ENCODE peak calls at places on chromosome 14, in eight cellular contexts. C is Peyer's patch, P is tibial nerve, Y is GM23338, O is heart right ventricle, S is neural progenitor cell, X is kidney, R is thyroid gland. F is an unnamed sample. For H3K36me3, the result is how much of the 10 kb centered on the place peaks cover.

GRCh38 chr14:64410084-64410774 is 22.1 kb downstream of the MTHFD1 start:
- DNase-seq in X (no peak), O (no peak), R (no peak), P (no peak), Y (peak), S (peak), C (no peak), F (no peak)

GRCh38 chr14:39218171-39218769 is 15.4 kb upstream of the MIA2 start:
- DNase-seq in P (no peak), R (peak), O (no peak), S (no peak), X (no peak), Y (no peak), C (no peak), F (no peak)

GRCh38 chr14:44639986-44640385 is 132.9 kb upstream of the FSCB start:
- DNase-seq in X (no peak), R (no peak), C (no peak), Y (no peak), O (no peak), P (no peak), S (no peak), F (no peak)

GRCh38 chr14:103257211-103257962 is 76.7 kb upstream of the EIF5 start:
- DNase-seq in P (no peak), R (no peak), Y (no peak), X (no peak), S (no peak), O (no peak), C (no peak), F (no peak)

GRCh38 chr14:62066304-62066703 is 304.1 kb downstream of the SNAPC1 start:
- DNase-seq in O (no peak), R (no peak), Y (no peak), C (no peak), X (no peak), P (no peak), S (no peak), F (no peak)

GRCh38 chr14:67187826-67188225 is 1.4 kb upstream of the GARIN2 start:
- DNase-seq in S (no peak), C (no peak), P (no peak), R (peak), O (no peak), Y (no peak), X (no peak), F (no peak)

GRCh38 chr14:38124496-38124895 is 83.2 kb upstream of the SSTR1 start:
- DNase-seq in S (no peak), C (no peak), Y (no peak), R (no peak), X (no peak), P (no peak), O (no peak), F (no peak)

GRCh38 chr14:39548358-39548757 is 116.1 kb upstream of the FBXO33 start:
- DNase-seq in P (no peak), R (no peak), C (no peak), O (no peak), Y (no peak), S (no peak), X (no peak), F (no peak)

GRCh38 chr14:68291820-68292219 is 472.2 kb downstream of the RAD51B start:
- DNase-seq in R (peak), P (no peak), C (no peak), X (no peak), S (no peak), Y (peak), O (no peak), F (no peak)

GRCh38 chr14:65210118-65210826 is 108.0 kb upstream of the MAX start:
- DNase-seq in P (no peak), S (no peak), R (no peak), C (peak), X (no peak), Y (no peak), O (no peak), F (no peak)

GRCh38 chr14:39492267-39492666 is 60.0 kb upstream of the FBXO33 start:
- DNase-seq in C (no peak), Y (no peak), R (no peak), O (no peak), S (no peak), P (no peak), X (no peak), F (no peak)

GRCh38 chr14:61140872-61141271 is 140.3 kb downstream of the TMEM30B start:
- DNase-seq in P (no peak), S (no peak), R (no peak), C (no peak), O (no peak), X (no peak), Y (no peak), F (no peak)

GRCh38 chr14:33408291-33408690 is 469.6 kb downstream of the NPAS3 start:
- DNase-seq in P (no peak), S (no peak), C (no peak), X (no peak), R (no peak), O (no peak), Y (no peak), F (no peak)

GRCh38 chr14:28754209-28754985 is 12.2 kb upstream of the FOXG1 start:
- DNase-seq in X (no peak), O (no peak), S (peak), P (no peak), Y (peak), C (no peak), R (peak), F (no peak)

GRCh38 chr14:99744199-99744872 is 48.9 kb upstream of the EML1 start:
- DNase-seq in X (no peak), S (peak), Y (peak), P (no peak), O (no peak), R (no peak), C (no peak), F (no peak)

GRCh38 chr14:77031680-77032482 is 3.4 kb upstream of the IRF2BPL start:
- DNase-seq in X (no peak), P (no peak), O (no peak), R (peak), Y (no peak), C (no peak), S (no peak), F (peak)

GRCh38 chr14:98633380-98633779 is 638.6 kb downstream of the BCL11B start:
- DNase-seq in Y (no peak), C (no peak), X (no peak), O (no peak), S (peak), R (peak), P (no peak), F (no peak)

GRCh38 chr14:102848830-102849521 is 71.7 kb downstream of the TRAF3 start:
- DNase-seq in R (peak), S (no peak), Y (no peak), P (no peak), O (peak), C (no peak), X (no peak), F (peak)

GRCh38 chr14:72804653-72805180 is 89.2 kb downstream of the DPF3 start:
- DNase-seq in X (no peak), O (no peak), S (no peak), R (no peak), C (no peak), Y (peak), P (no peak), F (no peak)

GRCh38 chr14:102951799-102952198 is 29.3 kb downstream of the AMN start:
- DNase-seq in X (peak), P (no peak), Y (no peak), O (no peak), C (no peak), R (no peak), S (no peak), F (no peak)

GRCh38 chr14:102883028-102883953 is 39.2 kb upstream of the AMN start:
- DNase-seq in X (no peak), O (no peak), P (no peak), R (no peak), C (no peak), S (no peak), Y (no peak), F (no peak)

GRCh38 chr14:88559852-88560251 is 3.0 kb upstream of the ZC3H14 start:
- DNase-seq in Y (peak), P (no peak), C (no peak), R (peak), O (no peak), S (peak), X (no peak), F (no peak)

GRCh38 chr14:100528962-100529560 is 58.2 kb downstream of the BEGAIN start:
- DNase-seq in S (no peak), R (no peak), P (no peak), X (peak), C (peak), Y (no peak), O (no peak), F (peak)

GRCh38 chr14:86654558-86655184 is 1124.7 kb downstream of the FLRT2 start:
- DNase-seq in R (peak), C (peak), Y (peak), X (peak), O (peak), S (peak), P (peak), F (no peak)

GRCh38 chr14:104639889-104640548 is 35.4 kb upstream of the TMEM179 start:
- DNase-seq in X (peak), Y (peak), S (peak), O (peak), C (peak), R (peak), P (no peak), F (peak)

GRCh38 chr14:105337966-105338365 is 23.4 kb downstream of the PACS2 start:
- DNase-seq in S (no peak), X (peak), O (peak), P (no peak), Y (no peak), R (peak), C (no peak), F (peak)

GRCh38 chr14:73467800-73468199 is 9.5 kb upstream of the NUMB start:
- DNase-seq in O (no peak), Y (no peak), S (no peak), R (no peak), X (no peak), C (no peak), P (no peak), F (no peak)

GRCh38 chr14:79325071-79325470 is 886.2 kb downstream of the DIO2 start:
- DNase-seq in Y (no peak), S (no peak), C (no peak), O (no peak), X (no peak), P (no peak), R (no peak), F (no peak)

GRCh38 chr14:35878272-35879140 is 52.4 kb downstream of the BRMS1L start:
- DNase-seq in X (no peak), Y (no peak), O (no peak), P (no peak), S (no peak), C (no peak), R (peak), F (no peak)

DNA sequence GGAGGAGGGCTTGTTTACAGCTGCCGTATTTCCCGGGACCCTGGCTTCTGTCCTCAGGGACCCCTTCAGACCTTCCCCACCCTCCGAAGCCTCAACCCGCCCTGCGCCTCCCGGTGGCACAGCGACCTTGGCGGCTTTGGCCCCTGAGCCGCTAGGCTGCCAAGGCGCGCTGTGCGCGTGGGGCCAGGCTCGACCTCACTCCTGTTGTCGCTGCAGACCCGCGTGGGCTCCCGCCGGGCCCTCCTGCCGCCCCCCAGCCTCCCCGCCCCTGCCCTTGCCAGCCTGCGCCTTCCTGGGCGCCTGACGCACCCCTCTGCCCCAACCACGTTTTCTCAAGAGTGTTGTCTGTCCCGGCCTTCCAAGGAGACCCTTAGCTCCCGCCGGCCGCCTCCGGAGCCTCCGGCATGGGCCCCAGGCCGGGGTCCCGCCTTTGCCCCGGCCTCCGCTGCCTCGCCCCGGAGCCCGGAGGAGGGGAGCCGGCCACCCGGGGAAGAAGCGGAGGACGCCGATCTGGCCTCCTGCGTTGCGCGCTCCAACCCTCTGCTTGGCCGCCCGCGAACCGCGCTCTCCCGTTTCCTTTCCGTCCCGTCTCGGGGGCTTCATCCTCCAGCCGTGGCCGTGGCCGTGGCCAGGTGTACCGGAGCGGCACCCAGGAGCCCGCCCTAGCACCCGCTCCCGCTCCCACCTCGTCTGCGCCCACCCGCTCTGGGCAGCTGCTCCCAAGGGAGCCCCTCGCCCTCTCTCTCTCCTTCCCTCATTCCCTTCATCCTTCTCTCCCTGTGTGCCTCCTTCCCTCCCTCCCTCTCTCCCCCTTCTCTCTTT is 19.9 kb downstream of the PPP2R5C start:
- DNase-seq in R (peak), P (no peak), O (peak), C (no peak), Y (peak), S (peak), X (no peak), F (no peak)
- H3K4me3 ChIP-seq in R (peak), P (peak), O (peak), C (peak), Y (peak), S (peak), X (peak), F (peak)

DNA sequence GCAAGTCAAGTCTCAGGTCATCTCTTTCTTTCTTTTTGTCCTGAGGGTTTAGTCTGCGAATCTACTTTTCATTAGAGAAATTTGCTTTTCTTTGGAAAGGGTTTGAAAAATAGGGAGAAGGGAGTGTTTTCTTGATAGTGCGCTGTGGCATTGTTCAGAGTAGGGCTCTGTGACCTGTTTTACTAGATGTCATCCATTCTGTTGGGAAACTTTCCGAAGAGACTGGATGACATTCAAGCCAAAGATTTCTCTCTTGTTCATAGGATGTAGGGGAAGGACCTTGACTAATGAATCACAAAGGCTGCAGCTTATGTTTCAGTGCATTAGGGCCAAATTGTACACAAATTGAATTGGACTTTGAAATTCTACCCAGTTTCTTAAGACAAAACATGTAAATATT is 14.7 kb downstream of the DLST start:
- DNase-seq in R (no peak), S (no peak), P (no peak), X (no peak), O (no peak), C (no peak), Y (no peak), F (no peak)
- H3K36me3 ChIP-seq in R (half or more), S (under half), P (under half), X (half or more), O (half or more), C (under half), Y (half or more), F (half or more)

DNA sequence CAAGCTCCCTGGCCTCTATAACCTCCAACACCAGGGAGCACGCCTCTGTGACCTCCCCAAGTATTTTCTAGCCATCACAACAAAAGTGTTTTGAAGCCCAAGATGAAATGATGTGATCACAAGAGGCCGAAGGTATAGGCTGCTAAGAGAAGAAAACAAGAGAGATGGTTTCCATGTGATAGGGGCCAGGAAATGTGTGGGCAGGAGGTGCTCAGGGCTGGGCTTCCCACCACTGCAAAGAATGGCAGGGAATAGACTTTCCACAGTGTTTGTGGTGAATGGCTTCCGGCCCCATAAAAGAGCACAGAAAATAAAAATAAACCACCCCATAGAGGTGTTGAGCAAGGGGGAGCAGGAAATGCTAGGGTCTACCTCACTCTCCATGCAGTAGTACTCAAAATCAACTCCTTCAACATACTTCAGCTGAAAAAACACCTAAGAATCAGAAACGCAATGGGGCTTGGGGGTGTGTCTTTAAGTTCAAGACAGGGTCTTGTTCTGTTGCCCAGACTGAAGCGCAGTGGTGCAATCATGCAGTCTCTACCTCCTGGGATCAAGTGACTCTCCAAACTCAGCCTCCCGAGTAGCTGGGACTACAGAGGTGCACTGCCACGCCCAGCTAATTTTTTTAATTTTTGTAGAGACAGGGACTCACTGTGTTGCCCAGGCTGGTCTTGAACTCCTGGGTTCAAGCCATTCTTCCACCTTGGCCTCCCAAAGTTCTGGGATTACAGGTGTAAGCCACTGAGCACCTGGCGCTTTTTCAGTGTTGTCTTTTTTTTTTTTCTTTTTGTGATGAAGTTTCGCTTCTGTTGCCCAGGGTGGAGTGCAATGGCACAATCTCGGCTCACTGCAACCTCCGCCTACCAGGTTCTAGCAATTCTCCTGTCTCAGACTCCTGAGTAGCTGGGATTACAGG is 27.1 kb downstream of the DAD1 start:
- DNase-seq in C (peak), R (peak), Y (no peak), X (no peak), P (no peak), O (no peak), S (no peak), F (no peak)
- H3K4me3 ChIP-seq in C (no peak), R (no peak), Y (no peak), X (no peak), P (no peak), O (no peak), S (no peak), F (no peak)

GRCh38 chr14:52008136-52008535 is 18.8 kb downstream of the RTRAF start:
- DNase-seq in S (no peak), Y (no peak), O (no peak), C (no peak), R (no peak), P (no peak), X (no peak), F (no peak)
- H3K36me3 ChIP-seq in S (under half), Y (under half), O (half or more), C (under half), R (under half), P (under half), X (half or more), F (half or more)

DNA sequence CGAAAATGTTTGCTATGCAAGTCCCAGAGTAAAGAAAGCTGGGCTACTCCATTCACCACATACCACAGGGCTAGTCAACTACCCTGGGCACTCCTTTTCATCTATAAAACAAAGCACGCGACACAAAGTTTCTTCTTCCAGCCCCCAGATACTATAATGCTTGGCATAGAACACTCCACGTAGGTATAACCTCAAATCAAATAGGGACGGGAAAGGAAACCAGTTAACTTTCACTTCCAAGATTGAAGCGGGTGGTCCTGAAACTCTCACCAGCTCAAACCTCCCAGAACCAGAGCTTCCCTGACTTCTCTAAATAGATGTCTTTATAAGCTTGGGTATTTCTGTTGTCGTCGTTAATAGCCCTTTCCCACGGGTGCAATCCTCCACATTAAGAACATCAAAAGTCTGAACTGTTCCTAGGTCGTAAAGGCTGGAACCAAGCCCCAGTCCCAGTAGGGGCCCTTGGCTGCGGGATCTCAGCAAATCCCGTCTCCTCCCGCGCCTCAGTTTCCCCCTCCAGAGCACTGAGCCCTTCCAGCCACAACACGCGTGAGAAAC is 647 bp downstream of the LGMN start:
- DNase-seq in X (no peak), C (no peak), P (no peak), R (no peak), O (no peak), S (peak), Y (peak), F (no peak)
- H3K4me3 ChIP-seq in X (peak), C (peak), P (peak), R (peak), O (peak), S (peak), Y (peak), F (peak)

F was measured in tibial artery.